ENCODE peak calls at places on chromosome 2, in eight cellular contexts. Z is ovary, X is tibial artery, K is esophagus squamous epithelium, Y is transverse colon, T is Peyer's patch, A is lower lobe of right lung, R is heart right ventricle. S is an unnamed sample.

GRCh38 chr2:199631129-199631528 is 173.4 kb upstream of the SATB2 start:
- DNase-seq in Z (no peak), X (no peak), K (no peak), Y (no peak), T (no peak), A (no peak), R (no peak), S (no peak)

GRCh38 chr2:118865106-118865505 is 17.7 kb upstream of the EN1 start:
- DNase-seq in Z (no peak), X (no peak), K (no peak), Y (no peak), T (no peak), A (no peak), R (peak; percentile 15), S (no peak)

GRCh38 chr2:97678217-97678762 is 8.8 kb downstream of the C2orf92 start:
- DNase-seq in Z (no peak), X (no peak), K (no peak), Y (no peak), T (no peak), A (no peak), R (no peak), S (no peak)

GRCh38 chr2:137228566-137228965 is 463.2 kb downstream of the THSD7B start:
- DNase-seq in Z (no peak), X (no peak), K (no peak), Y (no peak), T (no peak), A (no peak), R (no peak), S (no peak)

GRCh38 chr2:154455871-154456270 is 242.6 kb upstream of the KCNJ3 start:
- DNase-seq in Z (no peak), X (no peak), K (no peak), Y (no peak), T (no peak), A (no peak), R (no peak), S (no peak)

GRCh38 chr2:29509397-29509796 is 394.2 kb downstream of the CLIP4 start:
- DNase-seq in Z (no peak), X (no peak), K (no peak), Y (no peak), T (no peak), A (no peak), R (no peak), S (no peak)

GRCh38 chr2:86304416-86304815 is 33.0 kb downstream of the REEP1 start:
- DNase-seq in Z (no peak), X (no peak), K (no peak), Y (no peak), T (no peak), A (no peak), R (no peak), S (no peak)

GRCh38 chr2:7436096-7436906 is 519.1 kb downstream of the RNF144A start:
- DNase-seq in Z (no peak), X (no peak), K (no peak), Y (no peak), T (no peak), A (no peak), R (no peak), S (no peak)

GRCh38 chr2:222452422-222452950 is 28.1 kb downstream of the SGPP2 start:
- DNase-seq in Z (no peak), X (no peak), K (no peak), Y (no peak), T (no peak), A (no peak), R (no peak), S (no peak)

GRCh38 chr2:119873350-119874013 is 113.8 kb downstream of the PTPN4 start:
- DNase-seq in Z (no peak), X (no peak), K (no peak), Y (no peak), T (no peak), A (no peak), R (no peak), S (no peak)

GRCh38 chr2:171307560-171307959 is 126.2 kb downstream of the METTL8 start:
- DNase-seq in Z (no peak), X (no peak), K (no peak), Y (no peak), T (no peak), A (no peak), R (no peak), S (no peak)

GRCh38 chr2:207768168-207768890 is 1.4 kb downstream of the FZD5 start:
- DNase-seq in Z (peak; percentile 60), X (peak; percentile 47), K (no peak), Y (peak; percentile 61), T (peak; percentile 38), A (peak; percentile 72), R (peak; percentile 29), S (peak; percentile 84)

GRCh38 chr2:136247204-136247990 is 129.4 kb upstream of the CXCR4 start:
- DNase-seq in Z (no peak), X (peak; percentile 61), K (no peak), Y (no peak), T (no peak), A (peak; percentile 57), R (no peak), S (no peak)

GRCh38 chr2:24993797-24994196 is 22.0 kb upstream of the DNAJC27 start:
- DNase-seq in Z (no peak), X (no peak), K (no peak), Y (no peak), T (no peak), A (no peak), R (no peak), S (no peak)

GRCh38 chr2:9951272-9951521 is 296 bp upstream of the GRHL1 start:
- DNase-seq in Z (no peak), X (no peak), K (no peak), Y (no peak), T (no peak), A (no peak), R (no peak), S (no peak)

GRCh38 chr2:9948721-9949120 is 2.8 kb upstream of the GRHL1 start:
- DNase-seq in Z (no peak), X (no peak), K (no peak), Y (no peak), T (no peak), A (no peak), R (no peak), S (peak; percentile 56)

GRCh38 chr2:9949992-9950520 is 1.4 kb upstream of the GRHL1 start:
- DNase-seq in Z (no peak), X (no peak), K (no peak), Y (no peak), T (no peak), A (no peak), R (no peak), S (no peak)

GRCh38 chr2:9950521-9951271 is 797 bp upstream of the GRHL1 start:
- DNase-seq in Z (peak; percentile 48), X (no peak), K (no peak), Y (peak; percentile 50), T (peak; percentile 30), A (peak; percentile 73), R (peak; percentile 13), S (peak; percentile 87)

DNA sequence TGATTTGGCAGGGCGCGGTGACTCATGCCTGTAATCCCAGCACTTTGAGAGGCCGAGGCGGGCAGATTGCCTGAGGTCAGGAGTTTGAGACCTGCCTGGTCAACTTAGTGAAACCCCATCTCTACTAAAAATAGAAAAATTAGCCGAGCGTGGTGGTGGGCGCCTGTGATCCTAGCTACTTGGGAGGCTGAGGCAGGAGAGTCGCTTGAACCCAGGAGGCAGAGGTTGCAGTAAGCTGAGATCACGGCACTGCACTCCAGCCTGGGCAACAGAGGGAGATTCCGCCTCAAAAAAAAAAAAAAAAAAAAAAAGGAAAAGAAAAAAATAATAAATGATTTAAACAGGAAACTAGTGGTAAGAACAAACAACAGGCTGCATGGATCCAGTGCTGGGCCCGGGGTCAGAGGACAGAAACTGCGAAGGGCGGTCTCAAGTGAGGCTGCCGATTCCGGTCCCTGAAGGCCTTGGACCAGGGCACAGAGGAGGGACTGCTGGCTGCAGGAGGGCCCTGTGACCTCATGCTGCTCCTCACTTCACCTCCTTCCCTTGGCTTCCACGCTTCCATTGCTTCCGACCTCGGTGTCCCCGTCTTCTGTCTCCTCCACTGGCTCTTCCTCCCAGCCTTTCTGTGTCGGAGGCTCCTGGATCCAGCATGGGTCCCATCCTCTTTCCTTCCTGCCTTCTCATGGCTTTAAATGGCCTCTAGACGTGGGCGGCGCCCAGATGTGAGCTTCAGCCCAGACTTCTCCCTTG is 2.1 kb upstream of the GRHL1 start:
- DNase-seq in Z (no peak), X (no peak), K (no peak), Y (no peak), T (no peak), A (no peak), R (no peak), S (peak; percentile 54)
- H3K4me1 ChIP-seq in Z (no peaks in the 10 kb centered on the region), X (peaks cover 9% of the 10 kb centered on the region), K (peaks cover 42% of the 10 kb centered on the region), Y (peaks cover 15% of the 10 kb centered on the region), T (no peaks in the 10 kb centered on the region), A (peaks cover 23% of the 10 kb centered on the region), R (peaks cover 11% of the 10 kb centered on the region), S (no peaks in the 10 kb centered on the region)

GRCh38 chr2:46771309-46771708 is 144.3 kb downstream of the MCFD2 start:
- DNase-seq in Z (no peak), X (no peak), K (no peak), Y (no peak), T (no peak), A (no peak), R (no peak), S (no peak)

GRCh38 chr2:46770622-46771021 is 145.0 kb downstream of the MCFD2 start:
- DNase-seq in Z (no peak), X (no peak), K (no peak), Y (no peak), T (no peak), A (no peak), R (no peak), S (no peak)

GRCh38 chr2:46772500-46772899 is 143.1 kb downstream of the MCFD2 start:
- DNase-seq in Z (no peak), X (no peak), K (no peak), Y (no peak), T (no peak), A (no peak), R (no peak), S (no peak)

GRCh38 chr2:46767706-46768105 is 147.9 kb downstream of the MCFD2 start:
- DNase-seq in Z (no peak), X (no peak), K (no peak), Y (no peak), T (no peak), A (no peak), R (no peak), S (no peak)

DNA sequence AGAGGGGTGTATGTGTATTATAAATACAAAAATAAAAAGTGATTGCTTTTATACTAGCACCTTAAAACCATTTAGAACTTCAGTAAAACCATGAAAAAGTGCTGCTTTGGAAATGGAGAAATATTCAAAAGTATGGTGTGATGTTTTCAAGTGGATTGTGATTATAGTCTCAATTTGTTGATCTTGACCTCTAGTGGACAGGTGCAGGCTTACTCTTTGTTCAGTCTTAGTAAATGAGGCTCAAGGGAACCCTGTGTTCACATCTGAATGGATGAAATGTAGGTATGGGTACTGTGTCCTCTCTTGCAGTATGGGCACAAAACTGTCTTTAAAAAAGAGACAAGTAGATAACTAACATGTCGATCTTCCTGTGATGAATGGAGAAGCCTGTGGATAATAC is 145.8 kb downstream of the MCFD2 start:
- DNase-seq in Z (no peak), X (no peak), K (no peak), Y (no peak), T (no peak), A (no peak), R (no peak), S (no peak)
- TF ChIP-seq CTCF in Z (no peak), X (no peak), K (no peak), Y (no peak), T (peak; percentile 21), A (peak; percentile 8), R (no peak), S (no peak)

GRCh38 chr2:241813806-241814570 is 5.0 kb downstream of the NEU4 start:
- DNase-seq in Z (no peak), X (peak; percentile 17), K (no peak), Y (peak; percentile 10), T (no peak), A (no peak), R (no peak), S (peak; percentile 60)
- H3K4me1 ChIP-seq in Z (no peaks in the 10 kb centered on the region), X (no peaks in the 10 kb centered on the region), K (peaks cover 8% of the 10 kb centered on the region), Y (peaks cover 15% of the 10 kb centered on the region), T (no peaks in the 10 kb centered on the region), A (peaks cover 8% of the 10 kb centered on the region), R (peaks cover 33% of the 10 kb centered on the region), S (no peaks in the 10 kb centered on the region)

GRCh38 chr2:58973831-58974281 is 732.7 kb upstream of the FANCL start:
- DNase-seq in Z (no peak), X (no peak), K (no peak), Y (no peak), T (no peak), A (no peak), R (no peak), S (no peak)
- TF ChIP-seq CTCF in Z (no peak), X (no peak), K (no peak), Y (no peak), T (no peak), A (no peak), R (no peak), S (no peak)

S was measured in kidney.